ENCODE peak calls at places on chromosomes 16 and 17, in eight cellular contexts. One of them, this sample, is unnamed.

GRCh38 chr17:77257169-77257568 is 116.4 kb downstream of the SEC14L1 start:
- DNase-seq in gastrocnemius medialis: no peak
- DNase-seq in MM.1S: no peak
- DNase-seq in K562: no peak
- DNase-seq in thoracic aorta: no peak
- DNase-seq in transverse colon: no peak
- DNase-seq in AG04450: no peak
- DNase-seq in retinal pigment epithelial cell: no peak
- DNase-seq in this sample: no peak

GRCh38 chr16:47110939-47111338 is 32.8 kb downstream of the NETO2 start:
- DNase-seq in K562: peak
- DNase-seq in thoracic aorta: no peak
- DNase-seq in gastrocnemius medialis: no peak
- DNase-seq in transverse colon: no peak
- DNase-seq in AG04450: no peak
- DNase-seq in MM.1S: no peak
- DNase-seq in retinal pigment epithelial cell: no peak
- DNase-seq in this sample: no peak

GRCh38 chr17:43556292-43556691 is 10.2 kb upstream of the ETV4 start:
- DNase-seq in gastrocnemius medialis: no peak
- DNase-seq in MM.1S: no peak
- DNase-seq in AG04450: no peak
- DNase-seq in transverse colon: peak
- DNase-seq in retinal pigment epithelial cell: no peak
- DNase-seq in thoracic aorta: no peak
- DNase-seq in K562: peak
- DNase-seq in this sample: no peak

GRCh38 chr17:43014020-43014615 is 7.5 kb downstream of the IFI35 start:
- DNase-seq in gastrocnemius medialis: no peak
- DNase-seq in transverse colon: no peak
- DNase-seq in thoracic aorta: no peak
- DNase-seq in K562: no peak
- DNase-seq in MM.1S: no peak
- DNase-seq in retinal pigment epithelial cell: no peak
- DNase-seq in AG04450: no peak
- DNase-seq in this sample: no peak

GRCh38 chr17:44091200-44091997 is 20.9 kb downstream of the G6PC3 start:
- DNase-seq in MM.1S: no peak
- DNase-seq in AG04450: no peak
- DNase-seq in gastrocnemius medialis: no peak
- DNase-seq in K562: no peak
- DNase-seq in retinal pigment epithelial cell: no peak
- DNase-seq in thoracic aorta: no peak
- DNase-seq in transverse colon: no peak
- DNase-seq in this sample: no peak

GRCh38 chr16:17474037-17474436 is 3.3 kb upstream of the XYLT1 start:
- DNase-seq in K562: no peak
- DNase-seq in MM.1S: no peak
- DNase-seq in AG04450: no peak
- DNase-seq in transverse colon: no peak
- DNase-seq in gastrocnemius medialis: no peak
- DNase-seq in retinal pigment epithelial cell: no peak
- DNase-seq in thoracic aorta: no peak
- DNase-seq in this sample: no peak

GRCh38 chr16:77043076-77043475 is 147.9 kb upstream of the MON1B start:
- DNase-seq in gastrocnemius medialis: no peak
- DNase-seq in transverse colon: no peak
- DNase-seq in MM.1S: peak
- DNase-seq in AG04450: no peak
- DNase-seq in K562: no peak
- DNase-seq in thoracic aorta: no peak
- DNase-seq in retinal pigment epithelial cell: no peak
- DNase-seq in this sample: no peak

GRCh38 chr17:8155341-8156173 is 3.4 kb upstream of the PER1 start:
- DNase-seq in thoracic aorta: no peak
- DNase-seq in transverse colon: no peak
- DNase-seq in retinal pigment epithelial cell: no peak
- DNase-seq in gastrocnemius medialis: no peak
- DNase-seq in MM.1S: no peak
- DNase-seq in K562: no peak
- DNase-seq in AG04450: no peak
- DNase-seq in this sample: no peak

GRCh38 chr16:17578921-17579876 is 108.4 kb upstream of the XYLT1 start:
- DNase-seq in transverse colon: peak
- DNase-seq in gastrocnemius medialis: peak
- DNase-seq in retinal pigment epithelial cell: peak
- DNase-seq in K562: peak
- DNase-seq in MM.1S: peak
- DNase-seq in thoracic aorta: peak
- DNase-seq in AG04450: peak
- DNase-seq in this sample: peak

GRCh38 chr16:88359008-88359407 is 23.8 kb upstream of the ZNF469 start:
- DNase-seq in MM.1S: no peak
- DNase-seq in K562: no peak
- DNase-seq in retinal pigment epithelial cell: no peak
- DNase-seq in AG04450: no peak
- DNase-seq in transverse colon: no peak
- DNase-seq in thoracic aorta: no peak
- DNase-seq in gastrocnemius medialis: no peak
- DNase-seq in this sample: no peak

GRCh38 chr16:3879258-3879886 is 1.1 kb downstream of the CREBBP start:
- DNase-seq in AG04450: no peak
- DNase-seq in thoracic aorta: no peak
- DNase-seq in retinal pigment epithelial cell: no peak
- DNase-seq in gastrocnemius medialis: no peak
- DNase-seq in K562: no peak
- DNase-seq in transverse colon: peak
- DNase-seq in MM.1S: peak
- DNase-seq in this sample: no peak

GRCh38 chr16:65904361-65904760 is 462.1 kb upstream of the CDH5 start:
- DNase-seq in AG04450: no peak
- DNase-seq in transverse colon: no peak
- DNase-seq in retinal pigment epithelial cell: no peak
- DNase-seq in gastrocnemius medialis: no peak
- DNase-seq in MM.1S: no peak
- DNase-seq in thoracic aorta: no peak
- DNase-seq in K562: no peak
- DNase-seq in this sample: no peak

GRCh38 chr17:39622380-39623006 is 4.3 kb upstream of the PPP1R1B start:
- DNase-seq in thoracic aorta: no peak
- DNase-seq in gastrocnemius medialis: no peak
- DNase-seq in retinal pigment epithelial cell: no peak
- DNase-seq in K562: no peak
- DNase-seq in MM.1S: peak
- DNase-seq in AG04450: no peak
- DNase-seq in transverse colon: no peak
- DNase-seq in this sample: no peak

GRCh38 chr16:69930117-69930776 is 20.9 kb upstream of the CLEC18A start:
- DNase-seq in K562: peak
- DNase-seq in gastrocnemius medialis: no peak
- DNase-seq in retinal pigment epithelial cell: no peak
- DNase-seq in AG04450: no peak
- DNase-seq in thoracic aorta: no peak
- DNase-seq in transverse colon: peak
- DNase-seq in MM.1S: peak
- DNase-seq in this sample: peak

DNA sequence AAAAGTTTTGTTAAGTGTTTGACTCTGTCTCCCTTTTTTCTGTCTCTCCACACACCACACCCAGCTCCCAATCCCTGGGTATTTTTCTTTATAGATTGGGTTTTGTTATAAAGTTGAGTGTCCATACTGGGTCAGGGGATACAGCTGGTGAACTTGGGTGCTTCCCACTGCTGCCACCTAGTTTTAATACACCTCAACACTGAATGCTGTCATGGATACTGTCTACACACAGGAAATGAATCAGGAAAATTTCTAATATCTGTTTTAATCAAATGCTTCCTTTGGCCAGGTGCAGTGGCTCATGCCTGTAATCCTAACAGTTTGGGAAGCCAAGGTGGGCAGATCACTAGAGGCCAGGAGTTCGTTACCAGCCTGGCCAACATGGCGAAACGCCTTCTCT is 5.3 kb upstream of the TAOK1 start:
- DNase-seq in transverse colon: no peak
- DNase-seq in gastrocnemius medialis: no peak
- DNase-seq in MM.1S: no peak
- DNase-seq in K562: no peak
- DNase-seq in retinal pigment epithelial cell: no peak
- DNase-seq in thoracic aorta: no peak
- DNase-seq in AG04450: no peak
- DNase-seq in this sample: no peak
- TF ChIP-seq CTCF in transverse colon: no peak
- TF ChIP-seq CTCF in gastrocnemius medialis: no peak
- TF ChIP-seq CTCF in MM.1S: no peak
- TF ChIP-seq CTCF in K562: no peak
- TF ChIP-seq CTCF in retinal pigment epithelial cell: peak
- TF ChIP-seq CTCF in thoracic aorta: no peak
- TF ChIP-seq CTCF in AG04450: no peak
- TF ChIP-seq CTCF in this sample: no peak

GRCh38 chr17:29253037-29253436 is 6.4 kb downstream of the CRYBA1 start:
- DNase-seq in transverse colon: no peak
- DNase-seq in retinal pigment epithelial cell: no peak
- DNase-seq in gastrocnemius medialis: no peak
- DNase-seq in MM.1S: no peak
- DNase-seq in K562: no peak
- DNase-seq in thoracic aorta: no peak
- DNase-seq in AG04450: no peak
- DNase-seq in this sample: no peak
- TF ChIP-seq CTCF in transverse colon: no peak
- TF ChIP-seq CTCF in retinal pigment epithelial cell: no peak
- TF ChIP-seq CTCF in gastrocnemius medialis: no peak
- TF ChIP-seq CTCF in MM.1S: no peak
- TF ChIP-seq CTCF in K562: no peak
- TF ChIP-seq CTCF in thoracic aorta: no peak
- TF ChIP-seq CTCF in AG04450: no peak
- TF ChIP-seq CTCF in this sample: no peak

DNA sequence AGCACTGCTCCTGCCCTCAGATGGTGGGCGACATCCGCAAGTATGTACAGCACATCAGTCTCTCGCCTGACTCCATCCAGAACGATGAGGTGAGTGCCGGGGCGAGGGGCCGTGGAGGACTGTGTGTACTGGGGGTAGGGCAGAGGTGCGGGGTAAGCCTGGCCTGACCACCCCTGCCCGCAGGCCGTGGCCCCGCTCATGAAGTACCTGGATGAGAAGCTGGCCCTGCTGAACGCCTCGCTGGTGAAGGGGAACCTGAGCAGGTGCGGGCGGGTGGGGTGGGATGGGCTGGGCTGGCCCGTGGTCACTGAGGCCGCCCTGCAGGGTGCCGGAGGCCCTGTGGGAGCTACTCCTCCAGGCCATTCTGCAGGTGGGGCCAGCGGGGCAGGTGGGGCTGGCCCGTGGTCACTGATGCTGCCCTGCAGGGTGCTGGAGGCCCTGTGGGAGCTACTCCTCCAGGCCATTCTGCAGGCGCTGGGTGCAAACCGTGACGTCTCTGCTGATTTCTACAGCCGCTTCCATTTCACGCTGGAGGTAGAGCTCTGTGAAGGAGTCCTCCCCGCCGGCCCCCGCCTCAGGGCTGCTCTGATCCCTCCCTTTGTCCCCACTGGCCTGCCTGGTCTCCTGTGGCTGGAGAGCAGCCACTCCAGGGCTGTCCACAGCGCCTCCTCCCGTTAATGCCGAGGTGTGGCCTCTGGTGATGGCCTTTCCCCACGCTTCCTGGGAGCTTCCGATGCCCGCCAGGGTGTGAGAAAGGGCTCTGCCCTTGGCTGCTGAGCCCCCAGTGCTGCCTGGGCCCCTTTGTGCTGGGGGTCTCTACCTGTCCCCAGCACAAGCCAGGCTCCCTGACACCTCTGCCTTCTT is 5.0 kb downstream of the TSR3 start:
- DNase-seq in transverse colon: no peak
- DNase-seq in retinal pigment epithelial cell: no peak
- DNase-seq in K562: no peak
- DNase-seq in MM.1S: no peak
- DNase-seq in gastrocnemius medialis: no peak
- DNase-seq in AG04450: no peak
- DNase-seq in thoracic aorta: no peak
- DNase-seq in this sample: no peak
- TF ChIP-seq CTCF in transverse colon: no peak
- TF ChIP-seq CTCF in retinal pigment epithelial cell: peak
- TF ChIP-seq CTCF in K562: peak
- TF ChIP-seq CTCF in MM.1S: no peak
- TF ChIP-seq CTCF in gastrocnemius medialis: no peak
- TF ChIP-seq CTCF in AG04450: no peak
- TF ChIP-seq CTCF in thoracic aorta: no peak
- TF ChIP-seq CTCF in this sample: no peak

GRCh38 chr16:54930034-54930938 is at the start of gene IRX5:
- DNase-seq in transverse colon: peak
- DNase-seq in AG04450: no peak
- DNase-seq in thoracic aorta: peak
- DNase-seq in retinal pigment epithelial cell: peak
- DNase-seq in MM.1S: peak
- DNase-seq in K562: peak
- DNase-seq in gastrocnemius medialis: peak
- DNase-seq in this sample: peak
- TF ChIP-seq CTCF in transverse colon: no peak
- TF ChIP-seq CTCF in AG04450: no peak
- TF ChIP-seq CTCF in thoracic aorta: peak
- TF ChIP-seq CTCF in retinal pigment epithelial cell: no peak
- TF ChIP-seq CTCF in MM.1S: no peak
- TF ChIP-seq CTCF in K562: no peak
- TF ChIP-seq CTCF in gastrocnemius medialis: no peak
- TF ChIP-seq CTCF in this sample: peak

GRCh38 chr17:75856062-75856681 is 1.0 kb upstream of the WBP2 start:
- DNase-seq in K562: no peak
- DNase-seq in AG04450: no peak
- DNase-seq in thoracic aorta: no peak
- DNase-seq in gastrocnemius medialis: no peak
- DNase-seq in retinal pigment epithelial cell: no peak
- DNase-seq in transverse colon: peak
- DNase-seq in MM.1S: peak
- DNase-seq in this sample: peak
- TF ChIP-seq CTCF in K562: peak
- TF ChIP-seq CTCF in AG04450: peak
- TF ChIP-seq CTCF in thoracic aorta: no peak
- TF ChIP-seq CTCF in gastrocnemius medialis: no peak
- TF ChIP-seq CTCF in retinal pigment epithelial cell: no peak
- TF ChIP-seq CTCF in transverse colon: no peak
- TF ChIP-seq CTCF in MM.1S: peak
- TF ChIP-seq CTCF in this sample: no peak

GRCh38 chr16:2156025-2156848 is 655 bp downstream of the TRAF7 start:
- DNase-seq in MM.1S: peak
- DNase-seq in AG04450: no peak
- DNase-seq in K562: peak
- DNase-seq in thoracic aorta: no peak
- DNase-seq in retinal pigment epithelial cell: no peak
- DNase-seq in transverse colon: no peak
- DNase-seq in gastrocnemius medialis: no peak
- DNase-seq in this sample: no peak
- TF ChIP-seq CTCF in MM.1S: no peak
- TF ChIP-seq CTCF in AG04450: peak
- TF ChIP-seq CTCF in K562: no peak
- TF ChIP-seq CTCF in thoracic aorta: no peak
- TF ChIP-seq CTCF in retinal pigment epithelial cell: no peak
- TF ChIP-seq CTCF in transverse colon: no peak
- TF ChIP-seq CTCF in gastrocnemius medialis: no peak
- TF ChIP-seq CTCF in this sample: no peak

This sample was measured in neural crest cell.